ENCODE peak calls at places on chromosomes 7 and 10, in four cellular contexts. N, O, C and S are unnamed samples.

GRCh38 chr10:128035557-128035973 is 90.7 kb downstream of the MKI67 start:
- DNase-seq in N (peak), O (peak), C (peak), S (no peak)

GRCh38 chr7:1925349-1925748 is 255.3 kb downstream of the ELFN1 start:
- DNase-seq in N (no peak), O (peak), C (no peak), S (peak)

GRCh38 chr10:112369495-112370423 is 4.2 kb upstream of the ACSL5 start:
- DNase-seq in N (no peak), O (no peak), C (no peak), S (no peak)

GRCh38 chr10:121244791-121245190 is 353.5 kb downstream of the FGFR2 start:
- DNase-seq in N (no peak), O (no peak), C (no peak), S (no peak)

GRCh38 chr7:73801577-73801976 is 29.2 kb upstream of the CLDN4 start:
- DNase-seq in N (no peak), O (no peak), C (no peak), S (no peak)

GRCh38 chr7:73683916-73684693 is 708 bp downstream of the BUD23 start:
- DNase-seq in N (no peak), O (peak), C (no peak), S (no peak)

GRCh38 chr7:99235925-99236324 is 28.0 kb upstream of the KPNA7 start:
- DNase-seq in N (no peak), O (peak), C (no peak), S (no peak)

GRCh38 chr10:48996-49395 is at the start of gene TUBB8:
- DNase-seq in N (no peak), O (no peak), C (no peak), S (no peak)

GRCh38 chr7:36639826-36640225 is 84.5 kb downstream of the AOAH start:
- DNase-seq in N (no peak), O (no peak), C (no peak), S (no peak)

GRCh38 chr7:27739301-27739913 is 555 bp upstream of the TAX1BP1 start:
- DNase-seq in N (peak), O (peak), C (no peak), S (no peak)

GRCh38 chr10:33010132-33011037 is 52.4 kb upstream of the ITGB1 start:
- DNase-seq in N (peak), O (no peak), C (peak), S (peak)

GRCh38 chr10:42836771-42837468 is 54.3 kb downstream of the BMS1 start:
- DNase-seq in N (peak), O (no peak), C (no peak), S (peak)

GRCh38 chr7:107387573-107388219 is 82.2 kb upstream of the GPR22 start:
- DNase-seq in N (peak), O (peak), C (no peak), S (no peak)

GRCh38 chr7:2063562-2064360 is 169.0 kb downstream of the MAD1L1 start:
- DNase-seq in N (peak), O (no peak), C (no peak), S (no peak)

GRCh38 chr7:155450828-155451521 is 7.0 kb upstream of the EN2 start:
- DNase-seq in N (peak), O (no peak), C (no peak), S (no peak)

GRCh38 chr10:104328916-104329710 is 9.2 kb downstream of the ITPRIP start:
- DNase-seq in N (no peak), O (peak), C (peak), S (peak)

GRCh38 chr7:147547252-147547897 is 1043.2 kb upstream of the C7orf33 start:
- DNase-seq in N (peak), O (peak), C (no peak), S (peak)

GRCh38 chr7:157877298-157877840 is 540.6 kb downstream of the DNAJB6 start:
- DNase-seq in N (no peak), O (no peak), C (no peak), S (no peak)

GRCh38 chr10:79342295-79342761 is 4.9 kb upstream of the PPIF start:
- DNase-seq in N (peak), O (no peak), C (no peak), S (peak)

GRCh38 chr7:30447466-30447865 is 31.1 kb downstream of the NOD1 start:
- DNase-seq in N (no peak), O (no peak), C (no peak), S (no peak)

DNA sequence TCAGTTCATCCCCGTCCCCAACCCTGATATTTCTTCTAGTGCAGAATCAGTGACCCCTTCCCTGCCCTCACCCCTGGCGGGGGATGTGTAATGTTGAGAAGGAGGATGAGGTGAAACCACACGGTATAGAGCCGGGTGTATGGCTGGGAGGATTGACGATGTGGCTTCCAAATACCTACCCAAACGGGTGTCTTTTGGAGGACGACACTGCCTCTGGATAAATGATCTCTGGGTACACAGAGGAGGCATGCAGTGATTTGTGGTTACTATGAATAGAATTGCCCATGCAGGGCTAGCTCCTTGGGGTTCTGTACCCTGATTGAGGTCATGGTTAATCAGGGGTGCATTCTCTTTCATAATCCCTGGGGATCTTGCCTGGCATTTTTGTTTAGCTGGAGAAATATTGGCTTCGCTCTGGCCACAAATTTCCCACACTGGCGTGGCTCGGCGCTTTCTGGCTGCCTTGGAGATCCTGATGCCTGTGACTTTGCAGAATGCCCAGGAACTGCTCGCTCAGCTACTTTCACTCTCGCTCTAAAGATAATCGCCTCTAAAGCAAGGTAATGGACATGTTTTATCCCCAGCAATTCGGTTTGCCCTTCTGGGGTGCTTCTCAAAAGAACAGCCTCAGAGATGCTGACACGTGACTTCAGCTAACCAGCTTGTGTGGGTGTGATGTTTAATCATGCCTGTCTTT is 89.3 kb downstream of the RBM20 start:
- DNase-seq in N (no peak), O (no peak), C (no peak), S (no peak)
- TF ChIP-seq ELF1 in N (no peak), O (no peak), C (no peak), S (no peak)

GRCh38 chr10:124329368-124329767 is 89.4 kb downstream of the OAT start:
- DNase-seq in N (no peak), O (no peak), C (no peak), S (no peak)

GRCh38 chr10:124336186-124336585 is 82.5 kb downstream of the OAT start:
- DNase-seq in N (no peak), O (no peak), C (no peak), S (no peak)

GRCh38 chr10:124328514-124329220 is 90.1 kb downstream of the OAT start:
- DNase-seq in N (no peak), O (no peak), C (no peak), S (no peak)

GRCh38 chr10:124329941-124330340 is 88.8 kb downstream of the OAT start:
- DNase-seq in N (no peak), O (no peak), C (no peak), S (no peak)

GRCh38 chr10:124332426-124332825 is 86.3 kb downstream of the OAT start:
- DNase-seq in N (no peak), O (no peak), C (no peak), S (no peak)
- TF ChIP-seq ELF1 in N (no peak), O (no peak), C (no peak), S (no peak)

DNA sequence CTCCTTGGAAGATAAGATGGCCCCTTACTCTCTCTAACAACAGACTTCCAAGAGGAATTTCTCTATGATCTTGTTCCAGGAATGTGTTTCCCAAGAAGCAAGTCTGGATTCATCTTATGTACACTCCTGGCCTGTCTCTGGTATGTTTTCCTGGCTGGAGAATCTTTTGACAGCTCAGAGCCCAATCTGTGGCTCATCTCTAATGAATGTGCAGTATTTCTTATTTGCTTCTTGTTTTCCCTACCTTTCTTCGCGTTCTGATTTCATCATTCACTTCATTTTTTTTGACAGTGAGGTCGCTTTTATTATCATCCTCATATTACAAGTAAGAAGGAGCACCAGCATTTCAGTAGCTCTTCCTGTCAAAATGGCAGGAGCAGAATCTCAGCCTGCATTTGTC is 53.0 kb upstream of the PITRM1 start:
- DNase-seq in N (no peak), O (no peak), C (no peak), S (no peak)
- TF ChIP-seq ELF1 in N (no peak), O (no peak), C (no peak), S (no peak)

GRCh38 chr10:60648761-60649160 is 129.5 kb upstream of the CDK1 start:
- DNase-seq in N (no peak), O (no peak), C (no peak), S (no peak)

GRCh38 chr10:60644436-60645130 is 133.7 kb upstream of the CDK1 start:
- DNase-seq in N (no peak), O (no peak), C (no peak), S (no peak)

GRCh38 chr10:60645928-60646433 is 132.3 kb upstream of the CDK1 start:
- DNase-seq in N (no peak), O (no peak), C (no peak), S (no peak)

GRCh38 chr10:60646966-60647796 is 131.1 kb upstream of the CDK1 start:
- DNase-seq in N (peak), O (peak), C (peak), S (peak)

GRCh38 chr10:60643874-60644273 is 134.4 kb upstream of the CDK1 start:
- DNase-seq in N (no peak), O (no peak), C (no peak), S (no peak)
- TF ChIP-seq ELF1 in N (no peak), O (no peak), C (no peak), S (no peak)

DNA sequence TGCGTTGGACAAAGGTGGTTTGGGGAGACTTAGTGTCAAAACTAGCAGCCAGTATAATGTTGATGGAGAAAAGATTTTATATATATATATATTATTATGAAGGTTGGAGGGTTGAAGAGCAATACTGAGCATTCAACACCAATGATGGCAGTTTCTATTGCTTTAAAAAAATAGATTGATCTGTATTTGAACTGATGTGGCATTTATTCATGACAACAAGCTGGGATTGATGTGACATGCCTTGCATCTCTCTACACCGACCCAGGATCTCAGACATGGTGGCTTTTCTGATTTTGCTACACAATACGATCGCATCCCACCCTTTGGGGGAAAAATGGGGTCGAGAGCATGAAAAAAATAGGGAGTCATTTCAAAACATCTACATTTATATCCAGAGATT is 175.4 kb downstream of the POU6F2 start:
- DNase-seq in N (no peak), O (no peak), C (no peak), S (no peak)
- TF ChIP-seq ELF1 in N (no peak), O (no peak), C (no peak), S (no peak)

GRCh38 chr7:94223375-94224084 is 171.2 kb upstream of the COL1A2 start:
- DNase-seq in N (no peak), O (no peak), C (peak), S (no peak)
- TF ChIP-seq ELF1 in N (no peak), O (no peak), C (no peak), S (no peak)